ENCODE peak calls at places on chromosomes 5 and 9, in eight cellular contexts. K is HFF-Myc, C is fibroblast of pulmonary artery, Z is AG10803, L is fibroblast of the aortic adventitia, X is foreskin keratinocyte, A is A549, Q is endodermal cell. R is an unnamed sample.

GRCh38 chr9:22049411-22049810 is 40.3 kb upstream of the CDKN2B start:
- DNase-seq in K (no peak), C (peak; percentile 56), Z (peak; percentile 59), L (peak; percentile 59), X (no peak), A (no peak), Q (no peak), R (no peak)

GRCh38 chr9:136025481-136025880 is 64.3 kb upstream of the UBAC1 start:
- DNase-seq in K (no peak), C (no peak), Z (no peak), L (no peak), X (no peak), A (no peak), Q (peak; percentile 9), R (no peak)

GRCh38 chr9:105291422-105291859 is 47.0 kb downstream of the SLC44A1 start:
- DNase-seq in K (no peak), C (peak; percentile 47), Z (no peak), L (no peak), X (no peak), A (no peak), Q (no peak), R (no peak)

GRCh38 chr9:78921341-78921740 is 624.4 kb downstream of the PSAT1 start:
- DNase-seq in K (no peak), C (no peak), Z (peak; percentile 9), L (peak; percentile 2), X (no peak), A (peak; percentile 21), Q (no peak), R (no peak)

GRCh38 chr9:76866689-76867088 is 39.2 kb downstream of the PRUNE2 start:
- DNase-seq in K (peak; percentile 26), C (peak; percentile 80), Z (peak; percentile 94), L (peak; percentile 82), X (peak; percentile 75), A (peak; percentile 80), Q (no peak), R (no peak)

GRCh38 chr9:6414291-6414690 is 1.3 kb downstream of the UHRF2 start:
- DNase-seq in K (no peak), C (peak; percentile 53), Z (peak; percentile 83), L (peak; percentile 68), X (no peak), A (no peak), Q (no peak), R (no peak)

GRCh38 chr9:116951588-116952433 is 264.7 kb downstream of the TRIM32 start:
- DNase-seq in K (peak; percentile 54), C (peak; percentile 10), Z (peak; percentile 97), L (peak; percentile 69), X (peak; percentile 95), A (peak; percentile 16), Q (no peak), R (no peak)

GRCh38 chr9:114757395-114757794 is 48.4 kb downstream of the TNFSF15 start:
- DNase-seq in K (no peak), C (no peak), Z (peak; percentile 46), L (no peak), X (no peak), A (no peak), Q (no peak), R (no peak)

GRCh38 chr5:149996186-149996890 is 4.1 kb downstream of the TIGD6 start:
- DNase-seq in K (no peak), C (no peak), Z (no peak), L (no peak), X (no peak), A (no peak), Q (no peak), R (no peak)

GRCh38 chr9:13411827-13412226 is 132.3 kb upstream of the MPDZ start:
- DNase-seq in K (no peak), C (no peak), Z (no peak), L (peak; percentile 59), X (no peak), A (no peak), Q (no peak), R (no peak)

GRCh38 chr9:97772145-97772544 is 75.0 kb upstream of the XPA start:
- DNase-seq in K (no peak), C (no peak), Z (no peak), L (no peak), X (no peak), A (no peak), Q (peak; percentile 69), R (no peak)

GRCh38 chr5:132883261-132883834 is 9.9 kb downstream of the LEAP2 start:
- DNase-seq in K (peak; percentile 45), C (peak; percentile 85), Z (peak; percentile 73), L (peak; percentile 77), X (no peak), A (peak; percentile 80), Q (peak; percentile 66), R (no peak)

GRCh38 chr5:7850533-7851239 is at the start of gene CFAP90:
- DNase-seq in K (no peak), C (peak; percentile 54), Z (peak; percentile 20), L (no peak), X (no peak), A (peak; percentile 43), Q (peak; percentile 98), R (peak; percentile 79)

GRCh38 chr9:126775926-126776325 is 28.9 kb upstream of the ZBTB43 start:
- DNase-seq in K (no peak), C (no peak), Z (no peak), L (no peak), X (no peak), A (no peak), Q (no peak), R (no peak)

GRCh38 chr9:126777733-126778132 is 27.1 kb upstream of the ZBTB43 start:
- DNase-seq in K (no peak), C (no peak), Z (no peak), L (no peak), X (no peak), A (no peak), Q (peak; percentile 88), R (no peak)

GRCh38 chr9:126773004-126773607 is 31.7 kb upstream of the ZBTB43 start:
- DNase-seq in K (no peak), C (peak; percentile 22), Z (no peak), L (peak; percentile 25), X (no peak), A (peak; percentile 56), Q (peak; percentile 85), R (no peak)
- TF ChIP-seq CTCF in K (peak; percentile 52), C (peak; percentile 60), Z (peak; percentile 60), L (peak; percentile 64), X (peak; percentile 61), A (peak; percentile 40), Q (peak; percentile 77), R (peak; percentile 38)

DNA sequence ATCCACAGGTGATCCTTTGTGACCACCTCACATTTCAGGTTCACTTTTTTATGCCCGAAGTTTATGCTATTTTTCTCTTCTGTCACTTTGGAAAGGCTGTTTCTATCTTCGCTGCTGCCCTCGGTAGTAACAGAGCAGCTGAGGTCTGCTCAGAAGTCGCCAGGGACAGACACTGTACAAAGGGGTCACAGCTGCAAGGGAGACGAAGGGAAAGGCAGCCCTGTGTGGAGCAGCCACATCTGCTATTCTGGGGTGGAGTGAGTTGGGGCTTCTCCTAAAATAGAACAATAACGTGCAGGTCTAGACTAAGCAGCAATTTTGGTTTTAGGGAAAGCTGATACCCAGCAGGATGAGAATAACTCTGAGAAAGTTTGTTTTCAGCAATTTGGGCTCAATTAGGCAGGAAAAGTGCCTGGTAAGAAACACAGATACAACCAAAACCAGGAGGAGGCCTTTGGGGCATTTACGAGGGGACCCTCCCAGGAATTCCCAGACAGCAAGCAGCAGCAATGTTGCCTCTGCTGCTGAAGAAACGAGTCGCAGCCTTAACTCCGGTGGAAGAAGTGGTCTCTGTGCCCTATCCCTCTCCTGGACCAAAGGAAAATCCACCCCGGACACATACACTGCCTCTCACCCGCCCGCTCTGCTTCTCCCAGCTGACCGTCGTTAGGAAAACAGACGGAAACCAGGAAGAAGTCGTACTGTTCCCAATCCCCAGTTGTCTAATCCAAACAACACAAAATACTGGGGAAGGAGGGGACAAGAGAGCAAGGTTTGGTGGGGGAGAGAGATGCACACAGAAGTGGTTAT is 72.3 kb downstream of the ACTL7B start:
- DNase-seq in K (no peak), C (no peak), Z (no peak), L (no peak), X (no peak), A (no peak), Q (no peak), R (no peak)
- TF ChIP-seq CTCF in K (no peak), C (no peak), Z (no peak), L (no peak), X (no peak), A (no peak), Q (no peak), R (no peak)

GRCh38 chr5:77987331-77987730 is 211.2 kb upstream of the TBCA start:
- DNase-seq in K (no peak), C (no peak), Z (no peak), L (no peak), X (no peak), A (no peak), Q (no peak), R (no peak)
- TF ChIP-seq CTCF in K (no peak), C (no peak), Z (no peak), L (no peak), X (no peak), A (no peak), Q (no peak), R (no peak)

GRCh38 chr5:171454549-171454948 is 35.1 kb downstream of the FGF18 start:
- DNase-seq in K (no peak), C (no peak), Z (no peak), L (no peak), X (no peak), A (no peak), Q (no peak), R (no peak)

GRCh38 chr5:171450423-171451246 is 31.2 kb downstream of the FGF18 start:
- DNase-seq in K (peak; percentile 49), C (peak; percentile 48), Z (peak; percentile 80), L (peak; percentile 79), X (no peak), A (no peak), Q (peak; percentile 87), R (peak; percentile 61)

GRCh38 chr5:171451421-171451820 is 32.0 kb downstream of the FGF18 start:
- DNase-seq in K (no peak), C (no peak), Z (no peak), L (no peak), X (no peak), A (no peak), Q (no peak), R (no peak)

GRCh38 chr5:171453988-171454387 is 34.5 kb downstream of the FGF18 start:
- DNase-seq in K (no peak), C (no peak), Z (no peak), L (no peak), X (no peak), A (no peak), Q (no peak), R (no peak)

GRCh38 chr5:171453056-171453725 is 33.7 kb downstream of the FGF18 start:
- DNase-seq in K (no peak), C (no peak), Z (no peak), L (no peak), X (no peak), A (no peak), Q (no peak), R (no peak)
- TF ChIP-seq CTCF in K (no peak), C (no peak), Z (no peak), L (peak; percentile 8), X (no peak), A (no peak), Q (peak; percentile 55), R (no peak)

DNA sequence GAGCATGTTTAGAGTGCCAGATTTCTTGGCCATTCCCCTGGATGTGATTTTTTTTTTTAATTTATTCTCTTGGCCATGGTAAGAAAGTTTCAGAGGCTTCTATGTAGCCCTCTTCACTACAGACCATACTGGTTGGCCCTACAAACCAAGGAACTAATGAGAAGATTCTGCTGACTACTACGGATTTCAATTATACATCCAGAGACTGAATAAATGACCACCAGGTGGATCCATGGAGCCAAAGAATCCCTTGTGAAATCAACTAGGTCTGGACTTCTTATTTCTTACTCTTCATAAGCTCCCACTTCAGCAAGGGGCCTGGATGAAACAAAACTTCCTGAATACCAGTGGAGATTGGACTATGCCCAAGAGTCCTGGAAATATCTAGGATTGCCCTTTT is 27.6 kb downstream of the ZNF622 start:
- DNase-seq in K (no peak), C (peak; percentile 32), Z (peak; percentile 6), L (peak; percentile 13), X (no peak), A (peak; percentile 27), Q (no peak), R (no peak)
- TF ChIP-seq CTCF in K (peak; percentile 9), C (peak; percentile 29), Z (peak; percentile 27), L (peak; percentile 18), X (peak; percentile 45), A (peak; percentile 24), Q (peak; percentile 62), R (no peak)